ENCODE peak calls at places on chromosomes 4 and X, in four cellular contexts. Y is anterior cingulate cortex, D is GM10248, W is substantia nigra. X is an unnamed sample.

GRCh38 chrX:16171039-16171438 is 3.8 kb downstream of the MAGEB17 start:
- DNase-seq in Y (no peak), D (no peak), W (no peak), X (no peak)

GRCh38 chrX:70208479-70208878 is 26.0 kb upstream of the AWAT1 start:
- DNase-seq in Y (no peak), D (no peak), W (no peak), X (no peak)

GRCh38 chr4:106981431-106981830 is 54.7 kb downstream of the DKK2 start:
- DNase-seq in Y (no peak), D (no peak), W (no peak), X (no peak)

GRCh38 chr4:59553739-59554126 is 1646.4 kb upstream of the ADGRL3 start:
- DNase-seq in Y (no peak), D (no peak), W (no peak), X (no peak)

GRCh38 chr4:84394386-84394785 is 104.7 kb downstream of the NKX6-1 start:
- DNase-seq in Y (no peak), D (no peak), W (no peak), X (no peak)

GRCh38 chr4:62948108-62948507 is 1461.1 kb downstream of the TECRL start:
- DNase-seq in Y (no peak), D (no peak), W (no peak), X (no peak)

GRCh38 chr4:159341486-159341885 is 238.6 kb downstream of the RAPGEF2 start:
- DNase-seq in Y (no peak), D (no peak), W (no peak), X (no peak)

GRCh38 chrX:2391869-2392606 is 108.7 kb downstream of the DHRSX start:
- DNase-seq in Y (no peak), D (no peak), W (no peak), X (no peak)

GRCh38 chr4:6504900-6505496 is 32.6 kb upstream of the PPP2R2C start:
- DNase-seq in Y (no peak), D (no peak), W (no peak), X (no peak)

GRCh38 chrX:138711399-138712347 is at the start of gene FGF13:
- DNase-seq in Y (peak; percentile 1), D (no peak), W (no peak), X (peak; percentile 46)

GRCh38 chr4:94339779-94340178 is 2.9 kb downstream of the HPGDS start:
- DNase-seq in Y (no peak), D (no peak), W (no peak), X (no peak)